ENCODE peak calls at places on chromosomes 11 and 22, in ten cellular contexts. O, U, V, T, C, W, J, K, A and Y are unnamed samples.

GRCh38 chr22:23495614-23496444 is 84.3 kb downstream of the IGLL1 start:
- DNase-seq in O (no peak), U (no peak), V (no peak), T (no peak), C (no peak), W (no peak), J (no peak), K (no peak), A (no peak), Y (no peak)

GRCh38 chr11:111360150-111361043 is 18.7 kb downstream of the POU2AF1 start:
- DNase-seq in O (no peak), U (no peak), V (no peak), T (no peak), C (no peak), W (no peak), J (no peak), K (no peak), A (no peak), Y (no peak)

GRCh38 chr22:23245045-23245798 is 64.9 kb downstream of the BCR start:
- DNase-seq in O (peak; percentile 68), U (peak; percentile 63), V (peak; percentile 72), T (no peak), C (no peak), W (no peak), J (no peak), K (no peak), A (no peak), Y (no peak)

GRCh38 chr11:48013269-48013901 is 33.0 kb downstream of the PTPRJ start:
- DNase-seq in O (peak; percentile 77), U (peak; percentile 37), V (no peak), T (no peak), C (no peak), W (peak; percentile 39), J (peak; percentile 26), K (peak; percentile 37), A (no peak), Y (peak; percentile 53)

GRCh38 chr11:125448136-125448535 is 47.9 kb downstream of the FEZ1 start:
- DNase-seq in O (no peak), U (peak; percentile 56), V (peak; percentile 86), T (no peak), C (no peak), W (no peak), J (no peak), K (no peak), A (no peak), Y (no peak)

GRCh38 chr11:76131142-76131541 is 75.2 kb downstream of the WNT11 start:
- DNase-seq in O (no peak), U (no peak), V (no peak), T (no peak), C (no peak), W (no peak), J (no peak), K (no peak), A (no peak), Y (no peak)

GRCh38 chr11:100870138-100870537 is 183.1 kb downstream of the ARHGAP42 start:
- DNase-seq in O (no peak), U (no peak), V (no peak), T (no peak), C (no peak), W (no peak), J (no peak), K (no peak), A (no peak), Y (no peak)

GRCh38 chr11:93034640-93035039 is 65.2 kb downstream of the MTNR1B start:
- DNase-seq in O (no peak), U (no peak), V (no peak), T (no peak), C (no peak), W (no peak), J (no peak), K (no peak), A (no peak), Y (no peak)

GRCh38 chr11:19790831-19791552 is 78.4 kb downstream of the NAV2 start:
- DNase-seq in O (no peak), U (no peak), V (no peak), T (no peak), C (no peak), W (no peak), J (no peak), K (no peak), A (no peak), Y (no peak)

GRCh38 chr22:45502215-45503070 is at the start of gene FBLN1:
- DNase-seq in O (no peak), U (peak; percentile 76), V (peak; percentile 82), T (no peak), C (no peak), W (no peak), J (peak; percentile 12), K (no peak), A (no peak), Y (no peak)

GRCh38 chr11:65427691-65428577 is 5.3 kb downstream of the NEAT1 start:
- DNase-seq in O (peak; percentile 74), U (no peak), V (peak; percentile 72), T (no peak), C (no peak), W (no peak), J (no peak), K (peak; percentile 39), A (no peak), Y (peak; percentile 39)

GRCh38 chr22:19810381-19811141 is 44.1 kb downstream of the GNB1L start:
- DNase-seq in O (no peak), U (peak; percentile 81), V (peak; percentile 94), T (no peak), C (peak; percentile 67), W (no peak), J (no peak), K (no peak), A (peak; percentile 31), Y (no peak)

GRCh38 chr11:102138677-102139076 is 28.4 kb downstream of the YAP1 start:
- DNase-seq in O (peak; percentile 47), U (no peak), V (peak; percentile 75), T (no peak), C (peak; percentile 72), W (no peak), J (no peak), K (no peak), A (peak; percentile 70), Y (no peak)

GRCh38 chr22:49983148-49984042 is 22.8 kb downstream of the PIM3 start:
- DNase-seq in O (no peak), U (no peak), V (no peak), T (no peak), C (no peak), W (peak; percentile 60), J (peak; percentile 39), K (no peak), A (no peak), Y (peak; percentile 61)

GRCh38 chr11:36350137-36350513 is 54.0 kb downstream of the PRR5L start:
- DNase-seq in O (no peak), U (no peak), V (no peak), T (no peak), C (no peak), W (no peak), J (no peak), K (no peak), A (no peak), Y (no peak)

GRCh38 chr11:120384476-120384875 is 48.3 kb downstream of the ARHGEF12 start:
- DNase-seq in O (no peak), U (no peak), V (no peak), T (no peak), C (no peak), W (no peak), J (no peak), K (no peak), A (no peak), Y (no peak)

GRCh38 chr11:14042686-14043440 is 80.3 kb downstream of the SPON1 start:
- DNase-seq in O (no peak), U (no peak), V (no peak), T (no peak), C (no peak), W (no peak), J (no peak), K (no peak), A (no peak), Y (no peak)

GRCh38 chr11:57496109-57496820 is 19.2 kb downstream of the SLC43A1 start:
- DNase-seq in O (no peak), U (no peak), V (no peak), T (no peak), C (no peak), W (no peak), J (no peak), K (no peak), A (no peak), Y (no peak)

GRCh38 chr22:38230108-38230825 is 28.5 kb downstream of the MAFF start:
- DNase-seq in O (peak; percentile 68), U (no peak), V (no peak), T (no peak), C (no peak), W (no peak), J (peak; percentile 18), K (peak; percentile 27), A (no peak), Y (peak; percentile 53)

GRCh38 chr22:37401401-37401859 is 25.8 kb downstream of the ELFN2 start:
- DNase-seq in O (no peak), U (no peak), V (peak; percentile 70), T (no peak), C (peak; percentile 31), W (no peak), J (no peak), K (no peak), A (no peak), Y (no peak)

GRCh38 chr11:129417458-129417857 is 41.8 kb downstream of the BARX2 start:
- DNase-seq in O (no peak), U (no peak), V (no peak), T (no peak), C (no peak), W (no peak), J (no peak), K (no peak), A (no peak), Y (no peak)

GRCh38 chr11:1881442-1882264 is 10.0 kb downstream of the PRR33 start:
- DNase-seq in O (no peak), U (peak; percentile 13), V (no peak), T (no peak), C (no peak), W (no peak), J (no peak), K (no peak), A (no peak), Y (no peak)

GRCh38 chr11:18259259-18259658 is 6.8 kb upstream of the SAA1 start:
- DNase-seq in O (no peak), U (no peak), V (no peak), T (no peak), C (no peak), W (no peak), J (no peak), K (no peak), A (no peak), Y (no peak)

GRCh38 chr11:44833869-44834452 is 107.2 kb downstream of the TSPAN18 start:
- DNase-seq in O (no peak), U (no peak), V (peak; percentile 41), T (no peak), C (no peak), W (no peak), J (no peak), K (no peak), A (no peak), Y (no peak)

GRCh38 chr11:57763568-57763967 is 2.0 kb downstream of the CTNND1 start:
- DNase-seq in O (peak; percentile 49), U (peak; percentile 55), V (peak; percentile 67), T (no peak), C (no peak), W (no peak), J (no peak), K (no peak), A (no peak), Y (no peak)